ENCODE peak calls at places on chromosomes 12 and 14, in seven cellular contexts. U, H, G, N, P, O and T are unnamed samples.

GRCh38 chr14:95256011-95256775 is 63.5 kb downstream of the CLMN start:
- DNase-seq in U (no peak), H (no peak), G (no peak), N (no peak), P (no peak), O (no peak), T (peak)

GRCh38 chr12:132806857-132807256 is 21.8 kb downstream of the GOLGA3 start:
- DNase-seq in U (no peak), H (no peak), G (no peak), N (no peak), P (no peak), O (no peak), T (no peak)

GRCh38 chr12:122087431-122088180 is 9.1 kb downstream of the MLXIP start:
- DNase-seq in U (no peak), H (no peak), G (no peak), N (no peak), P (no peak), O (peak), T (no peak)

GRCh38 chr12:115172521-115172920 is 488.5 kb upstream of the TBX3 start:
- DNase-seq in U (peak), H (no peak), G (no peak), N (peak), P (peak), O (no peak), T (no peak)

GRCh38 chr12:53299101-53299453 is 418 bp upstream of the MYG1 start:
- DNase-seq in U (no peak), H (no peak), G (peak), N (no peak), P (peak), O (no peak), T (peak)

GRCh38 chr12:109710747-109711595 is 2.7 kb upstream of the FAM222A start:
- DNase-seq in U (no peak), H (no peak), G (no peak), N (peak), P (no peak), O (no peak), T (peak)

GRCh38 chr12:22164101-22164500 is 118.1 kb downstream of the CMAS start:
- DNase-seq in U (no peak), H (peak), G (no peak), N (no peak), P (no peak), O (no peak), T (no peak)

GRCh38 chr14:65164068-65164824 is 61.9 kb upstream of the MAX start:
- DNase-seq in U (no peak), H (peak), G (peak), N (no peak), P (peak), O (no peak), T (peak)

GRCh38 chr14:76257111-76257803 is 105.5 kb downstream of the GPATCH2L start:
- DNase-seq in U (peak), H (no peak), G (peak), N (peak), P (peak), O (no peak), T (no peak)

GRCh38 chr12:89153341-89153740 is 199.0 kb downstream of the DUSP6 start:
- DNase-seq in U (no peak), H (no peak), G (no peak), N (no peak), P (no peak), O (no peak), T (no peak)

GRCh38 chr12:97595423-97595822 is 132.8 kb downstream of the RMST start:
- DNase-seq in U (no peak), H (no peak), G (no peak), N (no peak), P (no peak), O (no peak), T (peak)

GRCh38 chr12:126506426-126507182 is 1441.4 kb downstream of the AACS start:
- DNase-seq in U (no peak), H (no peak), G (no peak), N (no peak), P (peak), O (no peak), T (no peak)

GRCh38 chr14:101506211-101506920 is 54.9 kb upstream of the DIO3 start:
- DNase-seq in U (no peak), H (no peak), G (no peak), N (no peak), P (no peak), O (peak), T (no peak)

GRCh38 chr14:21096889-21097615 is 1.4 kb downstream of the ZNF219 start:
- DNase-seq in U (no peak), H (no peak), G (no peak), N (no peak), P (no peak), O (no peak), T (no peak)

GRCh38 chr12:53956914-53957536 is 2.3 kb downstream of the HOXC12 start:
- DNase-seq in U (no peak), H (no peak), G (no peak), N (no peak), P (no peak), O (no peak), T (no peak)

GRCh38 chr14:103093856-103094405 is 594 bp upstream of the EXOC3L4 start:
- DNase-seq in U (no peak), H (no peak), G (no peak), N (no peak), P (no peak), O (no peak), T (no peak)

GRCh38 chr12:106084048-106084671 is 54.6 kb downstream of the NUAK1 start:
- DNase-seq in U (peak), H (no peak), G (peak), N (peak), P (peak), O (no peak), T (no peak)
- H3K4me3 ChIP-seq in U (no peak), H (no peak), G (no peak), N (peak), P (no peak), O (no peak), T (no peak)

GRCh38 chr14:87432698-87433097 is 560.3 kb downstream of the GALC start:
- DNase-seq in U (no peak), H (no peak), G (no peak), N (no peak), P (no peak), O (no peak), T (no peak)
- H3K4me3 ChIP-seq in U (no peak), H (no peak), G (no peak), N (no peak), P (no peak), O (no peak), T (no peak)

DNA sequence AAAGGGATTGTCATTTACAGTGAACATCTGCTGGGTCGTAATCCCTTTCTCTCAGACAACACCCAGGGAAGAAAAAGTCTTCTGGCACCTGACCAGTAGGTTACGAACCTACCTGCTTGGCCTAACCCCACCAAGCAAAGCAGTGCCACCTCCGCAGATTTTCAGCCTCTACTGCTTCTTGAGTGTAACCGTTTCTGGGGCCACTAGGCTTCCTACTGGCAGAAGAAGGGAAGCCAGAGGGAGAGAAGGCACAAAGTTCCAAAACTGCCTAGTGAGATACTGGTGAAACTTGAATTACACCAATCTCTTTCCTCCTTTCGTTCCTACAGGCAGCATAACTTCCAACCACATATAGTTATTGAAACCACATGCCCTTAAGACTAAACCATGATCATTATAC is 383.6 kb downstream of the BCAT1 start:
- DNase-seq in U (no peak), H (no peak), G (no peak), N (no peak), P (no peak), O (no peak), T (no peak)
- H3K4me3 ChIP-seq in U (no peak), H (no peak), G (no peak), N (no peak), P (no peak), O (no peak), T (no peak)

GRCh38 chr12:71070416-71071155 is 87.2 kb downstream of the TSPAN8 start:
- DNase-seq in U (no peak), H (no peak), G (peak), N (no peak), P (no peak), O (no peak), T (peak)

GRCh38 chr12:71071466-71072097 is 86.2 kb downstream of the TSPAN8 start:
- DNase-seq in U (no peak), H (no peak), G (no peak), N (no peak), P (no peak), O (no peak), T (peak)

DNA sequence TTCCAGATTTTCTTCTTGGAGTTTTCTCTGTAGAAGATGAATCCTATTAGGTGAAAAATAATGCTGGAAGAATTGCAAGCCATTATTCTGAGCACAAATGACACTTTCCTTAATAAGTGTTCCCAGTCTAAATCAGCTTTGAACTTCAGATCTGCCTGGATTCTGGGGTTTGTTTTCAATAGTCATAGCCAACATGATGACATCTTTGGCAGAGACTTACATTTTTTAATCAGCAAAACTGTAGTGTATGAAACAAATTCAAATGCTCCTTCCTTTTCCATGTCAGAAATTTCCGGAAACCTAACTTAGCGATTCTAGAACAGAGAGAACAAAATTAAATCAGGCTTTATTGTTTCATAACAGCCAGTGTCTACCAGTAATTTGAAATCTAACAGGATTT is 88.5 kb downstream of the TSPAN8 start:
- DNase-seq in U (no peak), H (no peak), G (peak), N (no peak), P (no peak), O (no peak), T (no peak)
- H3K4me3 ChIP-seq in U (no peak), H (no peak), G (no peak), N (no peak), P (no peak), O (no peak), T (no peak)

GRCh38 chr14:93112891-93113677 is 2.6 kb downstream of the ITPK1 start:
- DNase-seq in U (peak), H (peak), G (peak), N (peak), P (peak), O (peak), T (peak)
- H3K4me3 ChIP-seq in U (no peak), H (peak), G (peak), N (peak), P (peak), O (peak), T (peak)